ENCODE peak calls at places on chromosomes 12 and 14, in ten cellular contexts. Q is OCI-LY7, F is choroid plexus epithelial cell, M is AG10803, V is astrocyte of the cerebellum, X is cardiac muscle cell, B is GM12865, A is fibroblast of mammary gland, J is progenitor cell of endocrine pancreas, S is gastrocnemius medialis. L is an unnamed sample.

GRCh38 chr12:119320678-119321077 is 13.9 kb upstream of the CCDC60 start:
- DNase-seq in Q (no peak), F (no peak), M (no peak), V (no peak), X (no peak), B (no peak), A (no peak), J (no peak), S (no peak), L (no peak)

GRCh38 chr12:4909397-4909733 is 340 bp upstream of the KCNA1 start:
- DNase-seq in Q (no peak), F (no peak), M (no peak), V (no peak), X (no peak), B (no peak), A (no peak), J (peak; percentile 30), S (no peak), L (no peak)

GRCh38 chr14:69090187-69090789 is 62.6 kb downstream of the DCAF5 start:
- DNase-seq in Q (peak; percentile 33), F (peak; percentile 68), M (peak; percentile 34), V (no peak), X (peak; percentile 53), B (peak; percentile 46), A (peak; percentile 49), J (no peak), S (no peak), L (no peak)

GRCh38 chr14:74018029-74018703 is 922 bp downstream of the ENTPD5 start:
- DNase-seq in Q (no peak), F (peak; percentile 73), M (peak; percentile 59), V (peak; percentile 77), X (peak; percentile 61), B (no peak), A (peak; percentile 82), J (no peak), S (no peak), L (no peak)

GRCh38 chr14:65301862-65302539 is 110.5 kb upstream of the FUT8 start:
- DNase-seq in Q (peak; percentile 90), F (no peak), M (no peak), V (no peak), X (no peak), B (peak; percentile 92), A (no peak), J (no peak), S (no peak), L (no peak)

GRCh38 chr12:47991592-47991991 is 12.7 kb downstream of the COL2A1 start:
- DNase-seq in Q (no peak), F (no peak), M (no peak), V (no peak), X (no peak), B (no peak), A (no peak), J (no peak), S (no peak), L (no peak)

GRCh38 chr12:69475237-69475984 is 5.2 kb downstream of the FRS2 start:
- DNase-seq in Q (no peak), F (peak; percentile 59), M (peak; percentile 77), V (no peak), X (peak; percentile 72), B (no peak), A (peak; percentile 49), J (no peak), S (no peak), L (no peak)

GRCh38 chr14:52821805-52822250 is 30.4 kb upstream of the GNPNAT1 start:
- DNase-seq in Q (no peak), F (no peak), M (no peak), V (no peak), X (no peak), B (no peak), A (no peak), J (no peak), S (no peak), L (no peak)

GRCh38 chr14:103892247-103892646 is 36.0 kb upstream of the TDRD9 start:
- DNase-seq in Q (no peak), F (no peak), M (no peak), V (no peak), X (no peak), B (no peak), A (no peak), J (no peak), S (no peak), L (no peak)

GRCh38 chr12:121428883-121429282 is 29.0 kb downstream of the RNF34 start:
- DNase-seq in Q (no peak), F (no peak), M (no peak), V (no peak), X (no peak), B (no peak), A (no peak), J (no peak), S (no peak), L (no peak)

GRCh38 chr12:13128291-13129000 is 25.0 kb upstream of the GSG1 start:
- DNase-seq in Q (no peak), F (peak; percentile 10), M (peak; percentile 27), V (no peak), X (no peak), B (no peak), A (no peak), J (no peak), S (no peak), L (no peak)

GRCh38 chr12:53452159-53453077 is 516 bp downstream of the PCBP2 start:
- DNase-seq in Q (peak; percentile 84), F (peak; percentile 95), M (peak; percentile 86), V (peak; percentile 66), X (peak; percentile 94), B (peak; percentile 91), A (peak; percentile 76), J (peak; percentile 78), S (peak; percentile 76), L (no peak)
- TF ChIP-seq CTCF in Q (peak; percentile 79), F (no peak), M (no peak), V (peak; percentile 22), X (peak; percentile 24), B (peak; percentile 46), A (no peak), J (peak; percentile 40), S (peak; percentile 36), L (peak; percentile 23)

GRCh38 chr12:80709811-80710726 is 2.6 kb downstream of the MYF6 start:
- DNase-seq in Q (peak; percentile 22), F (peak; percentile 7), M (no peak), V (no peak), X (peak; percentile 17), B (peak; percentile 55), A (no peak), J (no peak), S (peak; percentile 38), L (no peak)
- TF ChIP-seq CTCF in Q (peak; percentile 81), F (peak; percentile 42), M (peak; percentile 21), V (peak; percentile 31), X (peak; percentile 51), B (peak; percentile 63), A (peak; percentile 36), J (peak; percentile 59), S (peak; percentile 81), L (peak; percentile 36)

GRCh38 chr14:24790196-24790595 is 156.2 kb upstream of the GZMB start:
- DNase-seq in Q (no peak), F (no peak), M (no peak), V (no peak), X (no peak), B (no peak), A (no peak), J (no peak), S (no peak), L (no peak)

GRCh38 chr14:24785698-24786097 is 151.7 kb upstream of the GZMB start:
- DNase-seq in Q (no peak), F (no peak), M (no peak), V (no peak), X (no peak), B (no peak), A (no peak), J (no peak), S (no peak), L (no peak)

GRCh38 chr14:24794906-24795305 is 160.9 kb upstream of the GZMB start:
- DNase-seq in Q (no peak), F (no peak), M (no peak), V (no peak), X (no peak), B (no peak), A (no peak), J (no peak), S (no peak), L (no peak)

GRCh38 chr14:24784981-24785380 is 151.0 kb upstream of the GZMB start:
- DNase-seq in Q (no peak), F (no peak), M (no peak), V (no peak), X (no peak), B (no peak), A (no peak), J (no peak), S (no peak), L (no peak)

GRCh38 chr14:24789277-24789832 is 155.4 kb upstream of the GZMB start:
- DNase-seq in Q (no peak), F (no peak), M (no peak), V (no peak), X (no peak), B (no peak), A (no peak), J (no peak), S (no peak), L (no peak)
- TF ChIP-seq CTCF in Q (no peak), F (no peak), M (no peak), V (no peak), X (no peak), B (no peak), A (no peak), J (no peak), S (no peak), L (no peak)

GRCh38 chr14:50998612-50999011 is 54.3 kb upstream of the PYGL start:
- DNase-seq in Q (no peak), F (no peak), M (no peak), V (no peak), X (no peak), B (no peak), A (no peak), J (no peak), S (no peak), L (no peak)

GRCh38 chr14:51000566-51000965 is 56.3 kb upstream of the PYGL start:
- DNase-seq in Q (no peak), F (no peak), M (no peak), V (no peak), X (no peak), B (no peak), A (no peak), J (no peak), S (no peak), L (no peak)

GRCh38 chr14:51002406-51002984 is 58.2 kb upstream of the PYGL start:
- DNase-seq in Q (no peak), F (no peak), M (no peak), V (no peak), X (no peak), B (no peak), A (no peak), J (no peak), S (no peak), L (no peak)

GRCh38 chr14:50997712-50998111 is 53.4 kb upstream of the PYGL start:
- DNase-seq in Q (no peak), F (no peak), M (no peak), V (no peak), X (no peak), B (no peak), A (no peak), J (no peak), S (no peak), L (no peak)

DNA sequence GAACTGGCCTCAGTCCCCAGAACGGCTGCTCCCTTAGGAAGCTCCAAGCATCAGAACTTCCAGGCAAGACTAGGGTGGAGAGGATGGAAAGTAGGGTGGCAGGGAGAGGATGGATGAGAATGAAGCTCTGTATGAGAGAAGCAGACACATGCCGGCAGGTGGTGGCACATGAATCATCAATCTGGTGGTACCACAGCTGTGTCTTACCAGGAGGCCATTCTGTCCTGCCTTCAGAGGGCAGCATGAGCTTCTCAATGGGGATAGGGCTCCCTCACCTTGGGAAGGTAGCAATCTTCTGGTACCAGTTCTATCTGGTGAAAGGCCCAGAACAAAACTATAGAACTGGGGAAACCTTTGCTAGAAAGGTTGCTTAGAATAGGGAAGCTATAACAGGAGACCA is 55.4 kb upstream of the PYGL start:
- DNase-seq in Q (no peak), F (no peak), M (no peak), V (no peak), X (no peak), B (no peak), A (no peak), J (no peak), S (no peak), L (no peak)
- TF ChIP-seq CTCF in Q (no peak), F (no peak), M (no peak), V (no peak), X (no peak), B (no peak), A (no peak), J (no peak), S (no peak), L (no peak)